ENCODE peak calls at places on chromosomes 5 and 9, in eight cellular contexts. One of them, this sample, is unnamed. For H3K36me3, the result is how much of the 10 kb centered on the place peaks cover.

GRCh38 chr9:95511232-95511951 is 5.4 kb downstream of the PTCH1 start:
- DNase-seq in tibial nerve: peak
- DNase-seq in sigmoid colon: peak
- DNase-seq in ovary: no peak
- DNase-seq in H1: peak
- DNase-seq in transverse colon: peak
- DNase-seq in HepG2: peak
- DNase-seq in suprapubic skin: peak
- DNase-seq in this sample: no peak

GRCh38 chr9:110502842-110503241 is 76.7 kb downstream of the SVEP1 start:
- DNase-seq in tibial nerve: no peak
- DNase-seq in sigmoid colon: no peak
- DNase-seq in ovary: no peak
- DNase-seq in H1: no peak
- DNase-seq in transverse colon: no peak
- DNase-seq in HepG2: no peak
- DNase-seq in suprapubic skin: no peak
- DNase-seq in this sample: no peak

GRCh38 chr5:141843156-141843927 is 34.9 kb downstream of the PCDH1 start:
- DNase-seq in tibial nerve: no peak
- DNase-seq in sigmoid colon: no peak
- DNase-seq in ovary: no peak
- DNase-seq in H1: no peak
- DNase-seq in transverse colon: no peak
- DNase-seq in HepG2: no peak
- DNase-seq in suprapubic skin: no peak
- DNase-seq in this sample: no peak

GRCh38 chr9:112647596-112647995 is 70.3 kb downstream of the INIP start:
- DNase-seq in tibial nerve: no peak
- DNase-seq in sigmoid colon: no peak
- DNase-seq in ovary: no peak
- DNase-seq in H1: no peak
- DNase-seq in transverse colon: no peak
- DNase-seq in HepG2: no peak
- DNase-seq in suprapubic skin: no peak
- DNase-seq in this sample: no peak

GRCh38 chr5:541148-541887 is 17.1 kb upstream of the SLC9A3 start:
- DNase-seq in tibial nerve: peak
- DNase-seq in sigmoid colon: peak
- DNase-seq in ovary: no peak
- DNase-seq in H1: peak
- DNase-seq in transverse colon: peak
- DNase-seq in HepG2: no peak
- DNase-seq in suprapubic skin: peak
- DNase-seq in this sample: peak

GRCh38 chr5:65880673-65881072 is 45.7 kb upstream of the ERBIN start:
- DNase-seq in tibial nerve: no peak
- DNase-seq in sigmoid colon: no peak
- DNase-seq in ovary: no peak
- DNase-seq in H1: no peak
- DNase-seq in transverse colon: no peak
- DNase-seq in HepG2: no peak
- DNase-seq in suprapubic skin: no peak
- DNase-seq in this sample: no peak

GRCh38 chr9:130120207-130120587 is 52.0 kb upstream of the NCS1 start:
- DNase-seq in tibial nerve: no peak
- DNase-seq in sigmoid colon: no peak
- DNase-seq in ovary: no peak
- DNase-seq in H1: no peak
- DNase-seq in transverse colon: no peak
- DNase-seq in HepG2: no peak
- DNase-seq in suprapubic skin: no peak
- DNase-seq in this sample: no peak

GRCh38 chr9:133273819-133274218 is 1.2 kb downstream of the ABO start:
- DNase-seq in tibial nerve: no peak
- DNase-seq in sigmoid colon: no peak
- DNase-seq in ovary: no peak
- DNase-seq in H1: no peak
- DNase-seq in transverse colon: peak
- DNase-seq in HepG2: no peak
- DNase-seq in suprapubic skin: no peak
- DNase-seq in this sample: no peak

GRCh38 chr5:171337207-171337562 is 28.1 kb downstream of the TLX3 start:
- DNase-seq in tibial nerve: no peak
- DNase-seq in sigmoid colon: no peak
- DNase-seq in ovary: no peak
- DNase-seq in H1: no peak
- DNase-seq in transverse colon: no peak
- DNase-seq in HepG2: no peak
- DNase-seq in suprapubic skin: no peak
- DNase-seq in this sample: no peak
- H3K4me3 ChIP-seq in tibial nerve: peak
- H3K4me3 ChIP-seq in sigmoid colon: peak
- H3K4me3 ChIP-seq in ovary: no peak
- H3K4me3 ChIP-seq in H1: no peak
- H3K4me3 ChIP-seq in transverse colon: peak
- H3K4me3 ChIP-seq in HepG2: no peak
- H3K4me3 ChIP-seq in suprapubic skin: peak
- H3K4me3 ChIP-seq in this sample: peak

GRCh38 chr5:178231736-178232123 is 872 bp downstream of the PHYKPL start:
- DNase-seq in tibial nerve: no peak
- DNase-seq in sigmoid colon: no peak
- DNase-seq in ovary: no peak
- DNase-seq in H1: no peak
- DNase-seq in transverse colon: no peak
- DNase-seq in HepG2: no peak
- DNase-seq in suprapubic skin: no peak
- DNase-seq in this sample: no peak

GRCh38 chr5:178230879-178231735 is 1.5 kb downstream of the PHYKPL start:
- DNase-seq in tibial nerve: no peak
- DNase-seq in sigmoid colon: no peak
- DNase-seq in ovary: no peak
- DNase-seq in H1: no peak
- DNase-seq in transverse colon: peak
- DNase-seq in HepG2: no peak
- DNase-seq in suprapubic skin: no peak
- DNase-seq in this sample: no peak

GRCh38 chr5:178228609-178229008 is 4.0 kb downstream of the PHYKPL start:
- DNase-seq in tibial nerve: no peak
- DNase-seq in sigmoid colon: no peak
- DNase-seq in ovary: no peak
- DNase-seq in H1: no peak
- DNase-seq in transverse colon: no peak
- DNase-seq in HepG2: no peak
- DNase-seq in suprapubic skin: no peak
- DNase-seq in this sample: no peak

GRCh38 chr5:178227929-178228328 is 4.7 kb downstream of the PHYKPL start:
- DNase-seq in tibial nerve: no peak
- DNase-seq in sigmoid colon: no peak
- DNase-seq in ovary: no peak
- DNase-seq in H1: no peak
- DNase-seq in transverse colon: no peak
- DNase-seq in HepG2: no peak
- DNase-seq in suprapubic skin: no peak
- DNase-seq in this sample: no peak

DNA sequence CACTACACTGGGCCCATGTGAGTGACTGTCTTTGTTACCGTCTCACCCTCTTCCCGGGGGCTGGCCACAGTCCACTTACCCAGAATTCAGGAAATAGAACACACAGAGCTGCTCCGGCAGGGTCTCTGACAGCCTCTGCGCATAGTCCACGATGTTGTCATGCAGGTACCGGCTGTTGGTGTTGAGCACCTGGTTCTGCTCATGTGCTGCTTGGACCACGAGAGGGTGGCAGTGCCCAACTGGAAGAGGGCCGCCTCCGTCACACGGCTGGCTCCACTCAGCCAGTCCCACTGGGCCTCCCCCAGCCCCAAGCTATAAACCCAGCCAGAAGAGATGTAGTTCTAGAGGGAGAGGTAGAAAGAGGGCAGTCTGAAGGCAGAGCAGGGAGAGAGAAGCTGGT is 2.7 kb downstream of the PHYKPL start:
- DNase-seq in tibial nerve: no peak
- DNase-seq in sigmoid colon: no peak
- DNase-seq in ovary: no peak
- DNase-seq in H1: no peak
- DNase-seq in transverse colon: no peak
- DNase-seq in HepG2: no peak
- DNase-seq in suprapubic skin: no peak
- DNase-seq in this sample: no peak
- H3K36me3 ChIP-seq in tibial nerve: under half
- H3K36me3 ChIP-seq in sigmoid colon: half or more
- H3K36me3 ChIP-seq in ovary: under half
- H3K36me3 ChIP-seq in H1: under half
- H3K36me3 ChIP-seq in transverse colon: under half
- H3K36me3 ChIP-seq in HepG2: under half
- H3K36me3 ChIP-seq in suprapubic skin: half or more
- H3K36me3 ChIP-seq in this sample: under half

GRCh38 chr5:84213212-84213611 is 171.5 kb downstream of the EDIL3 start:
- DNase-seq in tibial nerve: no peak
- DNase-seq in sigmoid colon: no peak
- DNase-seq in ovary: no peak
- DNase-seq in H1: no peak
- DNase-seq in transverse colon: no peak
- DNase-seq in HepG2: no peak
- DNase-seq in suprapubic skin: no peak
- DNase-seq in this sample: no peak
- TF ChIP-seq EP300 in tibial nerve: no peak
- TF ChIP-seq EP300 in sigmoid colon: no peak
- TF ChIP-seq EP300 in ovary: no peak
- TF ChIP-seq EP300 in H1: no peak
- TF ChIP-seq EP300 in transverse colon: no peak
- TF ChIP-seq EP300 in HepG2: no peak
- TF ChIP-seq EP300 in suprapubic skin: no peak
- TF ChIP-seq EP300 in this sample: no peak

GRCh38 chr9:101487443-101487855 is 46.2 kb upstream of the RNF20 start:
- DNase-seq in tibial nerve: no peak
- DNase-seq in sigmoid colon: no peak
- DNase-seq in ovary: no peak
- DNase-seq in H1: no peak
- DNase-seq in transverse colon: no peak
- DNase-seq in HepG2: no peak
- DNase-seq in suprapubic skin: no peak
- DNase-seq in this sample: no peak

GRCh38 chr9:101481296-101481695 is 45.7 kb upstream of the ALDOB start:
- DNase-seq in tibial nerve: no peak
- DNase-seq in sigmoid colon: no peak
- DNase-seq in ovary: no peak
- DNase-seq in H1: no peak
- DNase-seq in transverse colon: no peak
- DNase-seq in HepG2: no peak
- DNase-seq in suprapubic skin: no peak
- DNase-seq in this sample: no peak

GRCh38 chr9:101484046-101484445 is 48.5 kb upstream of the ALDOB start:
- DNase-seq in tibial nerve: no peak
- DNase-seq in sigmoid colon: no peak
- DNase-seq in ovary: no peak
- DNase-seq in H1: no peak
- DNase-seq in transverse colon: no peak
- DNase-seq in HepG2: no peak
- DNase-seq in suprapubic skin: no peak
- DNase-seq in this sample: no peak

GRCh38 chr9:101486693-101487442 is 46.8 kb upstream of the RNF20 start:
- DNase-seq in tibial nerve: no peak
- DNase-seq in sigmoid colon: peak
- DNase-seq in ovary: peak
- DNase-seq in H1: peak
- DNase-seq in transverse colon: peak
- DNase-seq in HepG2: no peak
- DNase-seq in suprapubic skin: peak
- DNase-seq in this sample: peak

GRCh38 chr9:101485873-101486692 is 47.6 kb upstream of the RNF20 start:
- DNase-seq in tibial nerve: no peak
- DNase-seq in sigmoid colon: no peak
- DNase-seq in ovary: peak
- DNase-seq in H1: peak
- DNase-seq in transverse colon: peak
- DNase-seq in HepG2: no peak
- DNase-seq in suprapubic skin: peak
- DNase-seq in this sample: no peak
- H3K4me3 ChIP-seq in tibial nerve: peak
- H3K4me3 ChIP-seq in sigmoid colon: peak
- H3K4me3 ChIP-seq in ovary: peak
- H3K4me3 ChIP-seq in H1: peak
- H3K4me3 ChIP-seq in transverse colon: peak
- H3K4me3 ChIP-seq in HepG2: no peak
- H3K4me3 ChIP-seq in suprapubic skin: peak
- H3K4me3 ChIP-seq in this sample: peak

GRCh38 chr9:2826291-2826690 is 17.6 kb downstream of the PUM3 start:
- DNase-seq in tibial nerve: no peak
- DNase-seq in sigmoid colon: no peak
- DNase-seq in ovary: no peak
- DNase-seq in H1: no peak
- DNase-seq in transverse colon: no peak
- DNase-seq in HepG2: no peak
- DNase-seq in suprapubic skin: no peak
- DNase-seq in this sample: no peak
- H3K36me3 ChIP-seq in tibial nerve: under half
- H3K36me3 ChIP-seq in sigmoid colon: half or more
- H3K36me3 ChIP-seq in ovary: under half
- H3K36me3 ChIP-seq in H1: under half
- H3K36me3 ChIP-seq in transverse colon: under half
- H3K36me3 ChIP-seq in HepG2: under half
- H3K36me3 ChIP-seq in suprapubic skin: half or more
- H3K36me3 ChIP-seq in this sample: half or more

GRCh38 chr9:79134654-79135053 is 437.1 kb upstream of the TLE4 start:
- DNase-seq in tibial nerve: no peak
- DNase-seq in sigmoid colon: no peak
- DNase-seq in ovary: no peak
- DNase-seq in H1: peak
- DNase-seq in transverse colon: no peak
- DNase-seq in HepG2: no peak
- DNase-seq in suprapubic skin: no peak
- DNase-seq in this sample: no peak
- TF ChIP-seq EP300 in tibial nerve: no peak
- TF ChIP-seq EP300 in sigmoid colon: no peak
- TF ChIP-seq EP300 in ovary: no peak
- TF ChIP-seq EP300 in H1: no peak
- TF ChIP-seq EP300 in transverse colon: no peak
- TF ChIP-seq EP300 in HepG2: no peak
- TF ChIP-seq EP300 in suprapubic skin: no peak
- TF ChIP-seq EP300 in this sample: no peak

GRCh38 chr9:86944974-86945867 is 2.1 kb downstream of the GAS1 start:
- DNase-seq in tibial nerve: no peak
- DNase-seq in sigmoid colon: peak
- DNase-seq in ovary: no peak
- DNase-seq in H1: peak
- DNase-seq in transverse colon: no peak
- DNase-seq in HepG2: no peak
- DNase-seq in suprapubic skin: no peak
- DNase-seq in this sample: no peak
- H3K4me3 ChIP-seq in tibial nerve: peak
- H3K4me3 ChIP-seq in sigmoid colon: peak
- H3K4me3 ChIP-seq in ovary: peak
- H3K4me3 ChIP-seq in H1: peak
- H3K4me3 ChIP-seq in transverse colon: peak
- H3K4me3 ChIP-seq in HepG2: no peak
- H3K4me3 ChIP-seq in suprapubic skin: peak
- H3K4me3 ChIP-seq in this sample: peak

This sample was measured in upper lobe of left lung.